ENCODE peak calls at places on chromosomes 16 and 17, in four cellular contexts. C is K562, D is SK-N-SH, P is HCT116. W is an unnamed sample.

GRCh38 chr17:38416840-38417209 is 11.4 kb upstream of the ARHGAP23 start:
- DNase-seq in C (no peak), D (no peak), P (no peak), W (no peak)

GRCh38 chr17:81365148-81365600 is 30.1 kb upstream of the BAHCC1 start:
- DNase-seq in C (peak; percentile 68), D (no peak), P (peak; percentile 72), W (peak; percentile 77)

GRCh38 chr17:31320791-31321190 is 631 bp downstream of the EVI2A start:
- DNase-seq in C (no peak), D (peak; percentile 10), P (no peak), W (no peak)

GRCh38 chr17:40873255-40873654 is 6.2 kb upstream of the KRT12 start:
- DNase-seq in C (no peak), D (no peak), P (no peak), W (no peak)

GRCh38 chr16:75264999-75265910 is 13.8 kb upstream of the BCAR1 start:
- DNase-seq in C (peak; percentile 58), D (peak; percentile 76), P (no peak), W (no peak)

GRCh38 chr16:12575288-12575687 is 228.4 kb downstream of the CPPED1 start:
- DNase-seq in C (no peak), D (no peak), P (no peak), W (no peak)

GRCh38 chr16:67807148-67807682 is 526 bp downstream of the TSNAXIP1 start:
- DNase-seq in C (no peak), D (no peak), P (no peak), W (no peak)

GRCh38 chr16:56298948-56299602 is 107.8 kb downstream of the GNAO1 start:
- DNase-seq in C (no peak), D (peak; percentile 66), P (no peak), W (no peak)

GRCh38 chr17:17075037-17075755 is 32.9 kb downstream of the MPRIP start:
- DNase-seq in C (no peak), D (peak; percentile 68), P (no peak), W (no peak)

GRCh38 chr17:79978545-79978852 is 57.2 kb downstream of the TBC1D16 start:
- DNase-seq in C (no peak), D (no peak), P (no peak), W (no peak)

GRCh38 chr16:65480276-65480675 is 358.4 kb upstream of the CDH11 start:
- DNase-seq in C (no peak), D (no peak), P (no peak), W (no peak)

GRCh38 chr17:11551442-11551841 is 46.8 kb upstream of the DNAH9 start:
- DNase-seq in C (no peak), D (no peak), P (no peak), W (no peak)

GRCh38 chr16:80611171-80611929 is 70.6 kb downstream of the DYNLRB2 start:
- DNase-seq in C (no peak), D (no peak), P (no peak), W (no peak)

GRCh38 chr16:26605872-26606271 is 460.9 kb upstream of the C16orf82 start:
- DNase-seq in C (no peak), D (no peak), P (no peak), W (no peak)

GRCh38 chr16:4803479-4804243 is 1.2 kb upstream of the ROGDI start:
- DNase-seq in C (no peak), D (no peak), P (no peak), W (no peak)
- TF ChIP-seq JUND in C (no peak), D (no peak), P (no peak), W (no peak)

DNA sequence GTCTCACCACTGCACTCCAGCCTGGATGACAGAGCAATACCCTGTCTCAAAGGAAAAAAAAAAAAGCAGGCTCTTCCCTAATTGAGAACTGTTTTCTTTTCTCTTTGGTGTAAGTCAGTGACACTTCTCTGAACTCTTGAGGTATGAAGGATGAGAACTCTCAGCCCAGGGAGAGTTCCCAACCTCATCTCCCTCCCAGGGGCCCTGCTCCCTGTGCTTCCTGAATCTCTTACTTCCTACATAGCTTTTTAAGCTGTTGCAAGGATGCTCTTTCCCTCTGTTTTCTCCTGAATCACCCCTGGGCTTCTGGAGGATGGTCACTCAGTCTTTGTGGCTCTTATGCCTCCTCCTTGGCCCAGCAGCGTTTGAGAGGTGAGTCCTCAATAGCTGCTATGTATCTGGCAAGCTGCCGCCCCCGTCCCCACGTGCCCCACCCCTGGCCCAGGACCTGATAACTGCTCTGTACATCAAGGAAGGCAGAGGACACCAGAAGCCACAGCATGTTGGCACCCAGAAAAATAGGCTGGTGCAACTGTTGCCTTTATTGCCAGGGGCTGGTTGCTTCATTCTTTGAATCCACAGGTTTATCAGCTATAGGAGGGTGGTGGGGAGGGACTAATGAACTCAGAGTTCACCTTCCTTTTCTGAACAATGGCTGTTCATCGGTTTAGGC is 24.0 kb downstream of the IGF2BP1 start:
- DNase-seq in C (no peak), D (no peak), P (no peak), W (no peak)
- TF ChIP-seq JUND in C (no peak), D (no peak), P (no peak), W (no peak)

GRCh38 chr16:49236216-49236615 is 45.4 kb downstream of the CBLN1 start:
- DNase-seq in C (no peak), D (no peak), P (no peak), W (no peak)
- TF ChIP-seq JUND in C (no peak), D (no peak), P (no peak), W (no peak)

GRCh38 chr17:1559743-1560581 is 2.6 kb downstream of the PITPNA start:
- DNase-seq in C (no peak), D (no peak), P (no peak), W (no peak)
- TF ChIP-seq JUND in C (no peak), D (no peak), P (no peak), W (no peak)